ENCODE peak calls at places on chromosomes 16 and 17, in seven cellular contexts. V is SK-N-SH, B is HCT116, D is HepG2, H is GM12878, N is K562, A is H1. R is an unnamed sample.

GRCh38 chr16:2516391-2517240 is 2.9 kb downstream of the ATP6V0C start:
- DNase-seq in V (no peak), B (no peak), D (no peak), H (no peak), N (no peak), A (no peak), R (peak)

GRCh38 chr17:385195-385835 is 32.7 kb upstream of the RPH3AL start:
- DNase-seq in V (peak), B (no peak), D (no peak), H (no peak), N (peak), A (no peak), R (no peak)

GRCh38 chr17:978110-979093 is 1.2 kb downstream of the NXN start:
- DNase-seq in V (peak), B (no peak), D (no peak), H (no peak), N (no peak), A (no peak), R (peak)

GRCh38 chr17:66661857-66662256 is 173.1 kb upstream of the CACNG5 start:
- DNase-seq in V (no peak), B (no peak), D (no peak), H (no peak), N (no peak), A (no peak), R (no peak)

GRCh38 chr16:89233678-89234490 is 16.4 kb downstream of the ZNF778 start:
- DNase-seq in V (no peak), B (no peak), D (no peak), H (no peak), N (no peak), A (no peak), R (no peak)

GRCh38 chr17:77281904-77282367 is 141.2 kb downstream of the SEC14L1 start:
- DNase-seq in V (no peak), B (no peak), D (no peak), H (no peak), N (no peak), A (no peak), R (no peak)

GRCh38 chr17:68759343-68760140 is 158.4 kb upstream of the FAM20A start:
- DNase-seq in V (peak), B (peak), D (peak), H (no peak), N (peak), A (peak), R (peak)

GRCh38 chr17:55384833-55385232 is 36.8 kb downstream of the MMD start:
- DNase-seq in V (no peak), B (no peak), D (no peak), H (no peak), N (no peak), A (no peak), R (no peak)

GRCh38 chr16:24372824-24373223 is 116.7 kb downstream of the CACNG3 start:
- DNase-seq in V (no peak), B (no peak), D (no peak), H (no peak), N (no peak), A (no peak), R (no peak)

GRCh38 chr16:13168091-13168572 is 266.7 kb downstream of the SHISA9 start:
- DNase-seq in V (peak), B (no peak), D (no peak), H (no peak), N (peak), A (no peak), R (no peak)

GRCh38 chr16:87855852-87856715 is 13.2 kb downstream of the SLC7A5 start:
- DNase-seq in V (peak), B (no peak), D (peak), H (no peak), N (no peak), A (no peak), R (no peak)

GRCh38 chr17:39767147-39767546 is 29.4 kb downstream of the GRB7 start:
- DNase-seq in V (no peak), B (no peak), D (no peak), H (no peak), N (no peak), A (no peak), R (no peak)

GRCh38 chr17:1627987-1628855 is at the start of gene SLC43A2:
- DNase-seq in V (peak), B (peak), D (peak), H (no peak), N (peak), A (no peak), R (peak)

GRCh38 chr17:81716674-81716996 is 4.6 kb downstream of the SLC25A10 start:
- DNase-seq in V (no peak), B (no peak), D (no peak), H (no peak), N (no peak), A (no peak), R (no peak)

GRCh38 chr16:1156983-1157638 is 4.2 kb downstream of the CACNA1H start:
- DNase-seq in V (no peak), B (no peak), D (no peak), H (no peak), N (no peak), A (no peak), R (no peak)

GRCh38 chr17:9647014-9647413 is 1.7 kb downstream of the USP43 start:
- DNase-seq in V (no peak), B (no peak), D (no peak), H (no peak), N (no peak), A (no peak), R (no peak)

GRCh38 chr17:63932008-63932561 is at the start of gene CD79B:
- DNase-seq in V (peak), B (no peak), D (no peak), H (no peak), N (no peak), A (no peak), R (no peak)

GRCh38 chr17:30429155-30429554 is 48.1 kb upstream of the GOSR1 start:
- DNase-seq in V (no peak), B (no peak), D (no peak), H (no peak), N (no peak), A (no peak), R (no peak)

GRCh38 chr17:78504156-78504925 is 72.9 kb downstream of the DNAH17 start:
- DNase-seq in V (no peak), B (no peak), D (no peak), H (no peak), N (no peak), A (no peak), R (no peak)

GRCh38 chr17:50059759-50060273 is 3.9 kb downstream of the ITGA3 start:
- DNase-seq in V (no peak), B (no peak), D (no peak), H (no peak), N (no peak), A (no peak), R (peak)

GRCh38 chr16:68843482-68844210 is at the start of gene TANGO6:
- DNase-seq in V (peak), B (peak), D (peak), H (peak), N (peak), A (peak), R (peak)

GRCh38 chr17:30256756-30257506 is 21.4 kb upstream of the SLC6A4 start:
- DNase-seq in V (peak), B (no peak), D (no peak), H (no peak), N (no peak), A (no peak), R (no peak)

GRCh38 chr16:2858245-2859025 is 465 bp upstream of the PRSS22 start:
- DNase-seq in V (peak), B (peak), D (no peak), H (no peak), N (no peak), A (no peak), R (no peak)

GRCh38 chr17:28949185-28950016 is 1.9 kb downstream of the PHF12 start:
- DNase-seq in V (peak), B (no peak), D (no peak), H (no peak), N (peak), A (no peak), R (peak)

GRCh38 chr17:58899191-58899590 is 143.5 kb downstream of the PPM1E start:
- DNase-seq in V (no peak), B (no peak), D (no peak), H (no peak), N (no peak), A (no peak), R (no peak)

GRCh38 chr16:50152386-50152806 is 710 bp upstream of the TENT4B start:
- DNase-seq in V (no peak), B (no peak), D (no peak), H (peak), N (no peak), A (peak), R (no peak)

GRCh38 chr16:83802135-83802534 is 5.6 kb upstream of the HSBP1 start:
- DNase-seq in V (no peak), B (no peak), D (no peak), H (no peak), N (no peak), A (no peak), R (peak)

GRCh38 chr17:50844117-50844700 is 8.8 kb downstream of the WFIKKN2 start:
- DNase-seq in V (peak), B (no peak), D (peak), H (no peak), N (no peak), A (no peak), R (no peak)

GRCh38 chr17:17742133-17742621 is 60.9 kb downstream of the RAI1 start:
- DNase-seq in V (peak), B (no peak), D (no peak), H (no peak), N (no peak), A (no peak), R (peak)

GRCh38 chr16:84726670-84727467 is 27.1 kb downstream of the USP10 start:
- DNase-seq in V (no peak), B (no peak), D (peak), H (peak), N (no peak), A (no peak), R (no peak)

GRCh38 chr17:56699186-56699895 is 105.8 kb downstream of the NOG start:
- DNase-seq in V (peak), B (peak), D (no peak), H (no peak), N (no peak), A (peak), R (peak)

GRCh38 chr17:78883090-78883532 is 19.9 kb downstream of the CEP295NL start:
- DNase-seq in V (peak), B (peak), D (peak), H (no peak), N (peak), A (no peak), R (no peak)

GRCh38 chr16:56525154-56525720 is 5.4 kb upstream of the BBS2 start:
- DNase-seq in V (peak), B (no peak), D (no peak), H (no peak), N (no peak), A (no peak), R (no peak)
- TF ChIP-seq MAX in V (peak), B (no peak), D (no peak), H (no peak), N (no peak), A (no peak), R (no peak)

GRCh38 chr16:16073884-16074781 is 124.7 kb downstream of the ABCC1 start:
- DNase-seq in V (no peak), B (no peak), D (peak), H (no peak), N (no peak), A (peak), R (no peak)
- H3K9ac ChIP-seq in V (no peak), B (no peak), D (no peak), H (no peak), N (peak), A (no peak), R (no peak)

DNA sequence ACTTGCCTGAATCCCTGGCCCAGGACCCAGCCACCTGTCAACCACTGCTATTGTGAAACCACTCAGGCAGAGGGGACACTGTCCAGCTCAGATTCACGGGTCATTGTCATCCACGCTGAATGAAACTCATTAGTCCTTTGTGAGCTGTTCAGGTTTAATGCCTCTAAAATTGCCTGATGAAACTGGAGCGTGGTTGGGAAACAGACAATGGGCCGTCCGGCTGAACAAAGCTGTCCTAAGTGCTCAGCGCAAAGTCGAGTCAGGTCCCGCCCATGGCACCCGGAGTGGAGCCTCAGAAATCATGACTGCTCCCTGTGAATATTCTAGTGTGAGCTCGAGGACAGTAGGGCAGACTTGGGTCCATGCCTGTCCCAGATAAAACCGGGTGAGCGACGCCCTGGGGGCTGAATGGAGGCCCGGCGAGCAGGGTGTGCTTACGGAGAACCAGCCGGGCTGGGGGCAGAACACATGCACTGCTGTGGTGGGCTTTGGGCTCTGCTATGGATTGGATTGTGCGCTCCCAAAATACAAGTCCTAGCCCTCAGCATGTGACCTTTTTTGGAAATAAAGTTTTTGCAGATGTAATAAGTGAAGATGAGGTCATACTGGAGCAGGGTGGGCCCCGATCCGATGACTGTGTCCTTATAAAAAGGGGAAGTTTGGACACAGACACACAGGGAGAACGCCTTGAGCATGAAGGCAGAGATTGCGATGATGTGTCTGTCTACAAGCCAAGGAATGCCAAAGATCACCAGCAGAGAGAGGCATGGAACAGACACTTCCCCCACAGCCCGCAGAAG is 12.9 kb upstream of the CMIP start:
- DNase-seq in V (no peak), B (no peak), D (peak), H (no peak), N (no peak), A (no peak), R (no peak)
- TF ChIP-seq MAX in V (no peak), B (no peak), D (peak), H (no peak), N (peak), A (no peak), R (no peak)

DNA sequence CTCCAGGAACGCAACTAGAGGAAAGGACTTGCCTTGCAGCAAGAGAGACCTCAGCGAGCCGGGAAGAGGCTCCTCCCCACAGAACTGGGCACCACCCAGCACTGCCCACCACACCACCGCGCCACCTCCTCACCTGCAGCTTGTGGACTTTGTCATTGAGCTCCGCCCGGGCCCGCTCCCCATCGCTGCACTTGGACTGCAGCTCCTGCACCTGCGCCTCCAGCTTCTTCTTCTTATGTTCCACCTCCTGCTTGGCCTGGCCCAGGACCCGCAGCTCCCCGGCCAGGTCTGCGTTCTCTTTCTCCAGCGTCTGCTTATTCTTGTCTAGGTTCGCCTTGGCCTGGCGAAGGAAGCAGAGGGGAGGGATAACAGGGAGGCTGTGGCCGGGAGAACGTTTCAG is 76.7 kb downstream of the NDE1 start:
- DNase-seq in V (no peak), B (no peak), D (no peak), H (no peak), N (no peak), A (no peak), R (no peak)
- H3K9ac ChIP-seq in V (no peak), B (no peak), D (no peak), H (no peak), N (peak), A (no peak), R (no peak)

GRCh38 chr16:72013389-72013788 is 4.8 kb downstream of the DHODH start:
- DNase-seq in V (no peak), B (no peak), D (no peak), H (no peak), N (peak), A (no peak), R (no peak)
- TF ChIP-seq MAX in V (no peak), B (no peak), D (no peak), H (no peak), N (peak), A (no peak), R (no peak)

GRCh38 chr16:56950051-56950450 is 11.7 kb upstream of the CETP start:
- DNase-seq in V (no peak), B (no peak), D (no peak), H (no peak), N (no peak), A (no peak), R (no peak)
- H3K9ac ChIP-seq in V (no peak), B (no peak), D (no peak), H (no peak), N (peak), A (no peak), R (no peak)

GRCh38 chr17:48240562-48241130 is 133.1 kb downstream of the SNX11 start:
- DNase-seq in V (no peak), B (peak), D (no peak), H (no peak), N (no peak), A (no peak), R (peak)

GRCh38 chr17:48240122-48240521 is 132.6 kb downstream of the SNX11 start:
- DNase-seq in V (no peak), B (no peak), D (no peak), H (no peak), N (no peak), A (no peak), R (no peak)

GRCh38 chr17:48241131-48241591 is 133.6 kb downstream of the SNX11 start:
- DNase-seq in V (no peak), B (peak), D (no peak), H (peak), N (peak), A (no peak), R (peak)

GRCh38 chr17:48244121-48244711 is 136.7 kb downstream of the SNX11 start:
- DNase-seq in V (no peak), B (peak), D (no peak), H (no peak), N (no peak), A (no peak), R (peak)

GRCh38 chr17:48241770-48242497 is 134.4 kb downstream of the SNX11 start:
- DNase-seq in V (no peak), B (no peak), D (no peak), H (no peak), N (no peak), A (no peak), R (peak)
- TF ChIP-seq MAX in V (no peak), B (no peak), D (no peak), H (no peak), N (no peak), A (no peak), R (no peak)